ENCODE peak calls at places on chromosomes 3 and 15, in four cellular contexts. L is activated T-helper 17 cell treated with anti-CD3 and anti-CD28 coated beads, Interleukin-2, amount 50 U/mL, for 72 hours; Y is T-cell; Q is left lung. J is an unnamed sample.

GRCh38 chr3:182979719-182980191 is 583 bp downstream of the DCUN1D1 start:
- ATAC-seq in Q (peak; percentile 51), L (peak; percentile 23), Y (peak; percentile 5), J (peak; percentile 4)

GRCh38 chr3:156727519-156728205 is 53.3 kb downstream of the TIPARP start:
- ATAC-seq in Q (no peak), Y (peak; percentile 20), L (peak; percentile 25), J (no peak)

GRCh38 chr3:13149331-13150203 is 76.3 kb upstream of the IQSEC1 start:
- ATAC-seq in Q (no peak), L (peak; percentile 50), Y (peak; percentile 35), J (peak; percentile 28)

GRCh38 chr3:102699819-102700140 is 265.0 kb downstream of the ZPLD1 start:
- ATAC-seq in Y (no peak), L (no peak), Q (no peak), J (no peak)

GRCh38 chr3:13932578-13933295 is 52.9 kb upstream of the WNT7A start:
- ATAC-seq in L (peak; percentile 57), Y (no peak), Q (peak; percentile 35), J (no peak)

GRCh38 chr3:122188758-122189157 is 5.3 kb downstream of the CASR start:
- ATAC-seq in Y (no peak), L (peak; percentile 16), Q (no peak), J (no peak)

GRCh38 chr3:168925568-168925967 is 737.9 kb downstream of the MECOM start:
- ATAC-seq in L (no peak), Y (no peak), Q (no peak), J (no peak)

GRCh38 chr15:77002436-77002835 is 7.5 kb downstream of the PSTPIP1 start:
- ATAC-seq in Q (no peak), L (no peak), Y (no peak), J (no peak)

GRCh38 chr3:52636673-52637072 is 49.0 kb downstream of the PBRM1 start:
- ATAC-seq in Y (no peak), L (no peak), Q (peak; percentile 92), J (peak; percentile 95)

GRCh38 chr15:70420421-70421196 is 322.9 kb upstream of the TLE3 start:
- ATAC-seq in Y (no peak), Q (no peak), L (no peak), J (no peak)

GRCh38 chr15:67188551-67189218 is 65.8 kb downstream of the AAGAB start:
- ATAC-seq in Y (no peak), L (no peak), Q (peak; percentile 25), J (no peak)

GRCh38 chr15:29470794-29471193 is 201.2 kb upstream of the NSMCE3 start:
- ATAC-seq in L (no peak), Q (peak; percentile 85), Y (no peak), J (peak; percentile 94)

J was measured in esophagus mucosa.